ENCODE peak calls at places on chromosomes 11 and 22, in five cellular contexts. O is fibroblast of the aortic adventitia, P is A549, T is DND-41, Y is brain microvascular endothelial cell. H is an unnamed sample.

GRCh38 chr11:65643971-65644370 is 6.1 kb downstream of the SIPA1 start:
- DNase-seq in T (no peak), Y (no peak), P (no peak), O (no peak), H (no peak)

GRCh38 chr22:44549021-44549420 is 51.0 kb upstream of the RTL6 start:
- DNase-seq in Y (no peak), P (no peak), O (no peak), T (no peak), H (no peak)

GRCh38 chr22:39690901-39691620 is 120.5 kb downstream of the CACNA1I start:
- DNase-seq in Y (no peak), P (no peak), O (no peak), T (no peak), H (no peak)

GRCh38 chr11:1837171-1838076 is 1.4 kb upstream of the TNNI2 start:
- DNase-seq in O (peak; percentile 49), T (peak; percentile 86), Y (no peak), P (peak; percentile 70), H (peak; percentile 46)

GRCh38 chr11:47136327-47136726 is 40.4 kb downstream of the ARFGAP2 start:
- DNase-seq in T (no peak), P (no peak), Y (no peak), O (no peak), H (peak; percentile 53)

GRCh38 chr22:30481711-30482110 is 9.9 kb upstream of the SEC14L3 start:
- DNase-seq in T (no peak), Y (no peak), P (no peak), O (no peak), H (peak; percentile 61)

GRCh38 chr11:535519-536454 is at the start of gene HRAS:
- DNase-seq in O (peak; percentile 93), T (peak; percentile 95), P (peak; percentile 99), Y (peak; percentile 78), H (peak; percentile 90)

GRCh38 chr22:35728639-35729308 is 11.1 kb downstream of the APOL5 start:
- DNase-seq in P (no peak), Y (no peak), O (no peak), T (no peak), H (no peak)

GRCh38 chr11:9002920-9003572 is 755 bp downstream of the NRIP3 start:
- DNase-seq in T (no peak), Y (no peak), P (no peak), O (no peak), H (no peak)

DNA sequence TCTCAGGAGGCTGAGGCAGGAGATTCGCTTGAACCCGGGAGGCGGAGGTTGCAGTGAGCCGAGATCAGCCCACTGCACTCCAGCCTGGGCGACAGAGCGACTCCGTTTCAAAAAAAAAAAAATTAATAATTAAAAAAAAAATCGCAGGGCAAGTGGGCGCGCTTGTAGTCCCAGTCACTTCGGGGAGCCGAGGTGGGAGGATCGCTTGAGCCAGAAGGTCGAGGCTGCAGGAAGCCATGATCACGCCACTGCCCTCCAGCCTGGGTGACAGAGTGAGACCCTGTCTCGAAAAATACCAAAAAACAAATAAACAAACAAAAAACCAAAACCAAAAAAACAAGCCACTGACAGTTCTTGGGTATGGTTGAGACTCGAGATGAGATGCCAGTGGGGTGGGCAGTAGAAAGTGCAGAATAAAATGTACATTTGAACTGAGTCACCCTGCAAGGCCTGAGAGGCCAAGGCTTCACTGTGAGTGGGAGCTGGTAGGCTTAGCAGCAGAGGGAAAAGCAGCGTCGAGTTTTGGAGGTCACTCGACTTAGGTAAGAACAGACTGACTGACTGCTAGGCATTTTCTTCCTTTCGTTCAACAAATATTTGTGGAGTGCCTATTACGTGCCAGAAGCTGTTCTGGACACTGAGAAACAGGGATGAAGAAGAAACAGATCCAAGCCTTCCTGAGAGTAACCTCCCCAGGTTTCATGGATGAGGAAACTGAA is 623 bp upstream of the LDHA start:
- DNase-seq in T (no peak), Y (no peak), O (no peak), P (peak; percentile 24), H (no peak)
- H3K4me3 ChIP-seq in T (peak overlapping the region; percentile 72), Y (peak overlapping the region; percentile 96), O (peak overlapping the region; percentile 54), P (peak overlapping the region; percentile 97), H (peak overlapping the region; percentile 0)

GRCh38 chr11:19110290-19110689 is 6.7 kb upstream of the ZDHHC13 start:
- DNase-seq in P (no peak), O (no peak), T (no peak), Y (no peak), H (no peak)
- TF ChIP-seq CTCF in P (no peak), O (no peak), T (no peak), Y (no peak), H (no peak)

DNA sequence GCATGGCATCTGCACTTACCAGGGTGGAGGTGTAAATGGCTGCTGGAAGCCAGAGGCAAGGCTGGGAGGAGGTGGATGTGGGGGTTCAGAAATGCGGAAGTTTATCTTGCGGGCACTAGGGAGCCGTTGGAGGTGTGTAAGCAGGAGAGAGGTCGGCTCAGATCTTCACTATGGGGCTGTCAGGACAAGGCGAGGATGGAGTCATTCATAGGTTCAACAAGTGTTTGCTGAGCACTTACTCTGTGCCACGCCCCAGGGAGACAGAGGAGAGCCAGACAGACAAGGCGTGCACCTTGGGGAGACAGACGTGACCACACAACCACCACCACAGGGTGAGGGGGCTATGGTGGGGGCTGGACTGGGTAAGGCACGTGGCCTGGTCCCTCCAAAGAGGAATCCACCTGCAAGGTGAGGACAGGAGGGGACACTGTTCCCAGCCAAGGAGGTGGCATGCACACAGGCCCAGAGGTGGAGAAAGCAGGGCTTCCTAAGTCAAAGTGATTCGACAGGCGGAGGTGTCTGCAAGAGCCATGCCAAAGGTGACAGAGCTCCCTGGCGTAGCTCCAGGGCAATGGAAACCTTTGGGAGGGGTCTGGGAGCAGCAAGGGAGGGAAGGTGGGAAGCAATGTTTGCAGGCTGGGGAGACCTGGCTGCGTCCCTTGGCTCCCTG is 30.8 kb upstream of the TCF20 start:
- DNase-seq in T (no peak), Y (no peak), O (no peak), P (no peak), H (no peak)
- H3K4me3 ChIP-seq in T (peak overlapping the region; percentile 32), Y (no peak overlapping the region), O (no peak overlapping the region), P (no peak overlapping the region), H (no peak overlapping the region)

DNA sequence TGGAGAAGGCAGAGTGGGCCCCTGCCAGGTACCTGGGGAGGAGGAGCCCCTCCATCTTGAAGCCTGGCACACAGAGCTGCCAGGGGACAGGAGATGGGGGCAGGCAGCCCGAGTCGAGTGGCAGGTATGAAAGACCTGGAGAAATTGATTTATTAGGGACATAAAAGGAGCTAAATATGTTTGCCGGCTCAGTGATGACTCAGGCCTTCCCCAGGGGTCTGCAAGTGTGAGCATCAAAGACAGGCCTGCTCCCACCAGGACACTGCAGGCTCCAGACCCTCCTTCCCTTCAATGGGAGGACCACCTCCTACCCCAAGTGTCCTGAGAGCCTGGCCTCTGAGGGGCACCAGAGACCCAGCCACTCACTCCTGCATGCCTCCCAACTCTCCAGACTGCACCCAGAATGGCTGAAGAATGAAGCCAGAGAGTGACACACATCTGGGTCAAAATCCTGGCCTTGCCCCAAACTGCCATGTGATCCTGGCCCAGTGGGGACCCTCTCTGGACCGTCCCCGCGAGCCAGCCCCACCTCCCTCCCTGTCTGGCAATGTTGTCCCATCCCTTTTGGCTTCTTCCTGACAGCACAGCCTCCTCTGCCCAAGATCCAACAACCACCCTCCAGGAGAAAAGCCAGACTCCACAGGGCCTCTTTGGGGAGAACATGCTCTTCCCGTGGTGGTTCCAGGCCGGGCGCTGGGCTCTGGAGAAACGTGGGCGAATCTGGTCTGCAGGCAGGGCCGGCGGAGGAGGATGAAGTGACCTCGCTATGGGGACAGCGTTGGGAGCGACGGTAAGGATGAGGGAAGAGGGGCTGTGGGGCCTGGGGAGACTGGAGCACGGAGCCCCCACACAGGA is 36.2 kb downstream of the CYTH4 start:
- DNase-seq in P (no peak), O (no peak), Y (no peak), T (no peak), H (no peak)
- TF ChIP-seq CTCF in P (peak; percentile 28), O (no peak), Y (peak; percentile 29), T (no peak), H (no peak)

DNA sequence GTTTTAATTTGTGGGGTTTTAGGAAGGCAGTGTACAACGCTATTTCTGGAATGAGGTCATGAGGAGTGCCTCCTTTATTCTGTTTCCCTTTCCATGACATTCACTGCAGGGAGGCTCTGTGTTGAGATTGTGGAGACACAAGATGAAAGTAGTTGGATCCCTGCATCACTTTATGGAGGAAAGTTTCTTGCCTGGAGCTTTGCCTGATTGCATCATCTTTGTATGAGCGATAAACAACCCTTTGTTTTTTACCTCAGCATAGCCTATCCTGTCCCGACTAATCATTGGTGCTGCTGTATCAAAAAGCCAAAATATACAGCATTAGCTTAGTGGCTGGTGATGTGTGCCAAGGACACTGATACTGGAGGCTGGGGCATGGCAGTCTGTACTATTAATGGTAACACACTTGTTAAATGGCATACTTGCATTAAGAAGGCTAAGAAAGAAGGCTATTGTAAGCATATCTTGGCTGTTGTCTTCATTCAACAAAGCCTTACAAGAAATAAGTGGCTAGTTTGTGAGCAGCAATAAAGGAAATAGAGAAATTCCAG is 31.2 kb upstream of the SLC5A4 start:
- DNase-seq in T (no peak), O (no peak), Y (no peak), P (no peak), H (no peak)
- H3K4me3 ChIP-seq in T (no peak overlapping the region), O (no peak overlapping the region), Y (no peak overlapping the region), P (no peak overlapping the region), H (no peak overlapping the region)